ENCODE peak calls at places on chromosomes 4 and X, in eight cellular contexts. S is A549, E is H1, N is NB4, Z is vagina, V is IMR-90, P is HCT116, W is tibial nerve. X is an unnamed sample.

GRCh38 chr4:29319663-29320340 is 1400.4 kb upstream of the PCDH7 start:
- DNase-seq in V (no peak), E (no peak), S (no peak), Z (no peak), P (no peak), W (no peak), N (no peak), X (no peak)

GRCh38 chr4:168667936-168668335 is 171.1 kb downstream of the PALLD start:
- DNase-seq in V (no peak), Z (no peak), N (no peak), S (no peak), E (no peak), W (no peak), P (no peak), X (no peak)

GRCh38 chr4:94333864-94334263 is 8.8 kb downstream of the HPGDS start:
- DNase-seq in S (no peak), Z (no peak), N (no peak), E (no peak), P (no peak), V (no peak), W (no peak), X (no peak)

GRCh38 chr4:79297479-79297878 is 28.4 kb downstream of the NAA11 start:
- DNase-seq in V (no peak), S (no peak), P (no peak), N (no peak), Z (no peak), E (no peak), W (no peak), X (no peak)

GRCh38 chr4:169818063-169818679 is 60.4 kb upstream of the HPF1 start:
- DNase-seq in Z (no peak), N (peak; percentile 22), W (no peak), P (no peak), S (no peak), V (no peak), E (no peak), X (no peak)

GRCh38 chrX:136497556-136498048 is at the start of gene HTATSF1:
- DNase-seq in E (peak; percentile 48), V (no peak), Z (no peak), W (no peak), N (no peak), P (no peak), S (no peak), X (no peak)

GRCh38 chr4:126007142-126007541 is 692.4 kb downstream of the FAT4 start:
- DNase-seq in W (no peak), P (no peak), E (no peak), V (no peak), S (no peak), N (no peak), Z (no peak), X (no peak)

GRCh38 chrX:67599532-67599931 is 55.7 kb downstream of the AR start:
- DNase-seq in W (no peak), E (no peak), S (no peak), N (no peak), P (no peak), Z (no peak), V (no peak), X (no peak)

GRCh38 chr4:98529970-98530569 is 128.3 kb downstream of the TSPAN5 start:
- DNase-seq in W (no peak), V (no peak), N (no peak), P (no peak), Z (no peak), S (no peak), E (no peak), X (no peak)

GRCh38 chr4:169090479-169091215 is 80.6 kb upstream of the CBR4 start:
- DNase-seq in P (no peak), S (no peak), V (no peak), N (peak; percentile 47), E (no peak), W (no peak), Z (no peak), X (no peak)

GRCh38 chr4:36177946-36178345 is 66.4 kb downstream of the ARAP2 start:
- DNase-seq in S (no peak), Z (no peak), V (peak; percentile 14), P (no peak), E (no peak), W (no peak), N (no peak), X (no peak)

GRCh38 chr4:105780176-105780575 is 71.6 kb downstream of the GSTCD start:
- DNase-seq in N (no peak), S (no peak), W (no peak), E (no peak), V (no peak), Z (no peak), P (no peak), X (no peak)

GRCh38 chr4:81491943-81492342 is 20.2 kb upstream of the RASGEF1B start:
- DNase-seq in Z (no peak), V (no peak), N (peak; percentile 83), E (no peak), S (no peak), W (no peak), P (no peak), X (no peak)

GRCh38 chrX:98795636-98796035 is 1614.4 kb downstream of the PCDH19 start:
- DNase-seq in E (no peak), N (no peak), V (no peak), Z (no peak), P (no peak), W (no peak), S (no peak), X (no peak)

GRCh38 chrX:18422325-18422724 is 3.1 kb upstream of the CDKL5 start:
- DNase-seq in W (no peak), P (no peak), N (no peak), V (peak; percentile 94), S (peak; percentile 92), Z (no peak), E (no peak), X (no peak)

GRCh38 chrX:109934434-109934833 is 68.5 kb upstream of the TMEM164 start:
- DNase-seq in N (no peak), V (peak; percentile 21), W (no peak), P (no peak), E (no peak), S (no peak), Z (no peak), X (no peak)

GRCh38 chrX:94400488-94400887 is 726.5 kb downstream of the FAM133A start:
- DNase-seq in S (no peak), W (no peak), Z (no peak), P (no peak), N (no peak), E (no peak), V (no peak), X (no peak)

GRCh38 chr4:111689731-111690130 is 455.5 kb upstream of the FAM241A start:
- DNase-seq in P (no peak), E (no peak), Z (no peak), S (no peak), N (no peak), V (peak; percentile 10), W (no peak), X (no peak)

GRCh38 chrX:68694429-68695205 is 47.2 kb downstream of the STARD8 start:
- DNase-seq in E (no peak), Z (no peak), V (no peak), S (no peak), P (no peak), N (no peak), W (no peak), X (no peak)

GRCh38 chrX:24294619-24295018 is 19.2 kb downstream of the SUPT20HL2 start:
- DNase-seq in W (no peak), S (peak; percentile 7), Z (no peak), E (peak; percentile 57), N (peak; percentile 55), P (no peak), V (no peak), X (no peak)

GRCh38 chr4:13238936-13239335 is 245.2 kb downstream of the RAB28 start:
- DNase-seq in W (no peak), E (no peak), P (no peak), S (no peak), N (no peak), V (no peak), Z (no peak), X (no peak)

DNA sequence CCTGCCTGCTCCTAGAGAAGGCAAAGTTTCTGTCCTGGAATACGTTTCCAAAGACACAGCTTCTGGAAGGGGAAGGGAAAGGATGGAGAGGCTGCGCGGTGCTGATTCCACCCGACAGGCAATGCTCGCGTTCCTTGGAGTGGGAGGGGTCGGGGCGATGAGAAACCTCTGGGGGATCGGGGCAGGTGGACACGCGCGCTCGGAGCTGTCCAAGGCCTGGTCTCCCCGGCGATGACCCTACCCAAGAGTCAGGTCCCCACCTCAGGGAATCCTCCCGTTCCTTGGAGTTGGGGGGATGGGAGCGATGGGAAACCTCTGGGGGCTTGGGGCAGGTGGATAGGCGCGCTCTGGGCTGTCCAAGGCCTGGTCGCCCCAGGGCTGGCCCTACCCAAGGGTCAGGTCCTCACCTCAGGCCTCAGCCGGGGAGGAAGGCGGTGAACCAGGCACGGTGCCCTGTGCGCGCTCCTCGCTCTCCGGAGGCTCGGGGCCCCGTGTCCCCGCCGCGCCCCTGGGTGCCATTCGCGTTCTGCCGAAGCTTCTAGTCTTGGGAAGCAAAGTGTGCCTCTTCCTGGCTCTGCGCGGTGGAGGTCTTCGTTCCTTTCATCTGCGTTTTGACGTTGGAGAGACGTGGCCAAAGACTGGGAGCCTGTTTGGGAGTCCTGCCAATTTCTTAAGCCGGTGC is 10.6 kb upstream of the SHOX start:
- DNase-seq in Z (no peak), W (no peak), N (no peak), S (no peak), E (peak; percentile 60), P (no peak), V (no peak), X (peak; percentile 4)
- H3K4me3 ChIP-seq in Z (no peak overlapping the region), W (no peak overlapping the region), N (no peak overlapping the region), S (no peak overlapping the region), E (peak overlapping the region; percentile 46), P (no peak overlapping the region), V (no peak overlapping the region), X (no peak overlapping the region)

GRCh38 chr4:2755821-2756690 is at the start of gene TNIP2:
- DNase-seq in W (peak; percentile 79), E (peak; percentile 85), V (peak; percentile 73), S (peak; percentile 64), Z (peak; percentile 91), N (peak; percentile 85), P (no peak), X (peak; percentile 97)
- TF ChIP-seq POLR2A in W (peak; percentile 55), E (no peak), V (peak; percentile 34), S (peak; percentile 75), Z (peak; percentile 59), N (peak; percentile 68), P (no peak), X (no peak)

GRCh38 chr4:288891-289290 is 16.4 kb downstream of the ZNF732 start:
- DNase-seq in S (no peak), N (peak; percentile 43), W (no peak), E (no peak), V (no peak), Z (no peak), P (no peak), X (no peak)
- H3K4me3 ChIP-seq in S (no peak overlapping the region), N (no peak overlapping the region), W (no peak overlapping the region), E (no peak overlapping the region), V (no peak overlapping the region), Z (no peak overlapping the region), P (no peak overlapping the region), X (no peak overlapping the region)

DNA sequence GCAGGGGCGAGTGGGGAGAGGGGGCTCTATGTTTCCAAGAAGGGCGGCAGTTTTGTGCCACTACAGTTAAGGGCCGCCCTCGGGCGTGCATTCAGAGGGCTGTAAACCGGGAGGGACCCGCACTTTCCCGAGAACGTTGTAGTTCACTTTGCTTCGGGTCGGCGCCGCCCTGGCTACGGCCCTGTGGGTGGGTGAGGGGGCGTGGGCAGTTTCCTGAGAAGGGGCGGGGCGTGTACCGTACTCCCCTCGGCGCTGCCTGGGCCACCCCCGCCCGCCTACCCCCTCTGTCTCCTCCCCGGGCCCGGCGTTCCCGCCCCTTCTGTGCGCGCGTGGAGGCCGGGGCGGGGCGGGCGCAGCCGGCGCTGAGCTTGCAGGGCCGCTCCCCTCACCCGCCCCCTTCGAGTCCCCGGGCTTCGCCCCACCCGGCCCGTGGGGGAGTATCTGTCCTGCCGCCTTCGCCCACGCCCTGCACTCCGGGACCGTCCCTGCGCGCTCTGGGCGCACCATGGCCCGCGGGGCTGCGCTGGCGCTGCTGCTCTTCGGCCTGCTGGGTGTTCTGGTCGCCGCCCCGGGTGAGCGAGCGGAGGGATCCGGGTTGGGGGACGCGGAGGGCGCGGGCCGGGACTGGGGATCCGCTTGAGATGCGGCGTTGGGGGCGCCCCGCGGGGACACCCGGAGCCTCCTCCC is at the start of gene CD99:
- DNase-seq in V (peak; percentile 78), E (peak; percentile 85), P (no peak), S (peak; percentile 92), W (peak; percentile 78), N (peak; percentile 90), Z (peak; percentile 92), X (peak; percentile 98)
- TF ChIP-seq POLR2A in V (peak; percentile 39), E (no peak), P (no peak), S (no peak), W (peak; percentile 68), N (no peak), Z (peak; percentile 61), X (no peak)